ENCODE peak calls at places on chromosome 1, in four cellular contexts. E is brain microvascular endothelial cell, Y is HTR-8/SVneo, A is GM18507. L is an unnamed sample.

GRCh38 chr1:183731151-183731550 is 73.8 kb upstream of the RGL1 start:
- DNase-seq in E (no peak), Y (no peak), A (no peak), L (no peak)

GRCh38 chr1:157624471-157624870 is 26.6 kb upstream of the FCRL4 start:
- DNase-seq in E (no peak), Y (no peak), A (no peak), L (no peak)

GRCh38 chr1:171868217-171868616 is 26.9 kb downstream of the DNM3 start:
- DNase-seq in E (no peak), Y (no peak), A (no peak), L (no peak)

GRCh38 chr1:37282763-37283162 is 191.6 kb upstream of the ZC3H12A start:
- DNase-seq in E (no peak), Y (no peak), A (no peak), L (no peak)

GRCh38 chr1:111361761-111362160 is 65.8 kb downstream of the OVGP1 start:
- DNase-seq in E (no peak), Y (no peak), A (no peak), L (no peak)

GRCh38 chr1:77796695-77797405 is 17.4 kb downstream of the MIGA1 start:
- DNase-seq in E (no peak), Y (no peak), A (no peak), L (no peak)

GRCh38 chr1:31570228-31570627 is 6.1 kb upstream of the TINAGL1 start:
- DNase-seq in E (no peak), Y (no peak), A (no peak), L (no peak)

GRCh38 chr1:185578293-185578692 is 155.9 kb upstream of the HMCN1 start:
- DNase-seq in E (no peak), Y (no peak), A (no peak), L (no peak)